ENCODE peak calls at places on chromosomes 13 and 19, in nine cellular contexts. Y is kidney tubule cell; W is stimulated activated CD8-positive, alpha-beta memory T cell treated with anti-CD3 and anti-CD28 coated beads, Interleukin-15, amount 100 ng/mL, for 24 hours; Z is Calu3; X is activated B cell treated with CpG ODN at 0.5 μM for 24 hours; O is natural killer cell treated with Interleukin-12 subunit alpha and Interleukin-12 subunit beta and Interleukin-15 and Interleukin-18, amount 100 ng/mL, for 72 hours; B is substantia nigra; A is head of caudate nucleus; M is DMS153. S is an unnamed sample.

GRCh38 chr19:23802290-23802689 is 43.6 kb upstream of the ZNF681 start:
- DNase-seq in X (no peak), Y (no peak), Z (no peak), B (no peak), A (no peak), M (no peak), W (no peak), O (no peak), S (no peak)

GRCh38 chr13:106867249-106867648 is 299.3 kb upstream of the ARGLU1 start:
- DNase-seq in Y (peak), W (no peak), M (no peak), A (no peak), X (no peak), Z (no peak), B (no peak), O (no peak), S (no peak)

GRCh38 chr19:10730932-10731331 is 13.1 kb downstream of the DNM2 start:
- DNase-seq in O (peak), X (no peak), Z (no peak), A (peak), Y (peak), B (no peak), M (no peak), W (no peak), S (no peak)

GRCh38 chr13:31053098-31053497 is 108.6 kb downstream of the HSPH1 start:
- DNase-seq in Z (peak), A (no peak), B (no peak), X (no peak), O (no peak), Y (peak), M (no peak), W (no peak), S (peak)

GRCh38 chr13:97974773-97975172 is 21.3 kb downstream of the IPO5 start:
- DNase-seq in Z (no peak), O (no peak), Y (no peak), B (no peak), W (no peak), A (no peak), X (no peak), M (no peak), S (no peak)

GRCh38 chr19:12202250-12202649 is 39.4 kb downstream of the ZNF136 start:
- DNase-seq in B (no peak), A (no peak), O (peak), Z (no peak), W (no peak), M (no peak), X (peak), Y (no peak), S (no peak)

GRCh38 chr19:45973564-45974338 is at the start of gene NOVA2:
- DNase-seq in M (no peak), O (peak), Z (peak), Y (peak), W (no peak), A (peak), X (no peak), B (peak), S (peak)

GRCh38 chr19:41646589-41647204 is 19.8 kb upstream of the CEACAM4 start:
- DNase-seq in W (peak), M (no peak), A (no peak), O (no peak), B (no peak), X (no peak), Y (no peak), Z (no peak), S (peak)

GRCh38 chr19:50214699-50215543 is 11.5 kb downstream of the MYH14 start:
- DNase-seq in M (peak), B (no peak), Y (peak), X (no peak), A (no peak), W (no peak), O (no peak), Z (peak), S (no peak)

GRCh38 chr19:35673121-35673804 is 6.9 kb downstream of the UPK1A start:
- DNase-seq in B (no peak), Y (peak), W (no peak), X (no peak), O (peak), A (no peak), M (no peak), Z (peak), S (no peak)

GRCh38 chr19:40445945-40446784 is 2.0 kb upstream of the SERTAD3 start:
- DNase-seq in Y (peak), X (no peak), B (no peak), O (no peak), Z (no peak), W (no peak), A (no peak), M (no peak), S (no peak)

GRCh38 chr13:49869514-49869913 is 66.6 kb downstream of the SPRYD7 start:
- DNase-seq in Y (no peak), A (no peak), B (no peak), M (no peak), W (no peak), X (no peak), O (no peak), Z (no peak), S (peak)

GRCh38 chr19:31570718-31571117 is 221.5 kb upstream of the TSHZ3 start:
- DNase-seq in B (no peak), Y (no peak), Z (no peak), O (no peak), A (no peak), W (no peak), X (no peak), M (no peak), S (no peak)

GRCh38 chr13:74289130-74289529 is 154.9 kb upstream of the KLF12 start:
- DNase-seq in W (no peak), B (no peak), Y (no peak), O (no peak), Z (no peak), A (no peak), X (no peak), M (no peak), S (peak)

GRCh38 chr19:33227242-33227650 is 1.6 kb upstream of the SLC7A10 start:
- DNase-seq in B (no peak), Z (no peak), X (no peak), W (no peak), A (no peak), Y (no peak), O (no peak), M (no peak), S (no peak)

GRCh38 chr13:95505265-95505664 is 47.3 kb upstream of the CLDN10 start:
- DNase-seq in X (no peak), Z (no peak), M (no peak), W (no peak), A (no peak), B (no peak), Y (peak), O (no peak), S (no peak)

GRCh38 chr13:99505814-99506269 is 4.6 kb downstream of the TM9SF2 start:
- DNase-seq in B (no peak), Z (no peak), Y (no peak), X (no peak), O (no peak), A (no peak), W (no peak), M (no peak), S (no peak)

GRCh38 chr13:39283062-39283461 is 244.8 kb downstream of the NHLRC3 start:
- DNase-seq in X (no peak), B (no peak), A (no peak), M (no peak), W (no peak), Y (no peak), Z (no peak), O (no peak), S (no peak)